ENCODE peak calls at places on chromosomes 11 and 22, in eight cellular contexts. N is stimulated activated CD4-positive, alpha-beta T cell treated with anti-CD3 and anti-CD28 coated beads, Interleukin-1b, Interleukin-23, amount 100 ng/mL, for 1 hour; R is neural progenitor cell; J is GM20000; V is astrocyte; E is Right ventricle myocardium superior; H is NCI-H1436; S is substantia nigra. Z is an unnamed sample.

GRCh38 chr11:59182457-59183151 is 10.7 kb downstream of the DTX4 start:
- DNase-seq in N (no peak), R (peak; percentile 52), J (no peak), V (no peak), E (no peak), H (no peak), S (no peak), Z (no peak)

GRCh38 chr11:704799-705645 is 1.0 kb upstream of the EPS8L2 start:
- DNase-seq in N (no peak), R (no peak), J (no peak), V (no peak), E (no peak), H (no peak), S (no peak), Z (no peak)

GRCh38 chr11:17014321-17014773 is at the start of gene PLEKHA7:
- DNase-seq in N (no peak), R (peak; percentile 74), J (peak; percentile 66), V (no peak), E (no peak), H (no peak), S (no peak), Z (no peak)

GRCh38 chr11:125903753-125904659 is at the start of gene DDX25:
- DNase-seq in N (no peak), R (peak; percentile 85), J (peak; percentile 22), V (no peak), E (no peak), H (no peak), S (peak; percentile 39), Z (no peak)

GRCh38 chr11:18485905-18486528 is 30.4 kb downstream of the LDHAL6A start:
- DNase-seq in N (no peak), R (no peak), J (peak; percentile 23), V (no peak), E (no peak), H (no peak), S (no peak), Z (no peak)

GRCh38 chr11:92227954-92228935 is 3.6 kb downstream of the FAT3 start:
- DNase-seq in N (no peak), R (peak; percentile 13), J (peak; percentile 13), V (peak; percentile 20), E (no peak), H (no peak), S (no peak), Z (no peak)

GRCh38 chr11:69461272-69461962 is 20.0 kb upstream of the LINC01488 start:
- DNase-seq in N (no peak), R (no peak), J (no peak), V (no peak), E (peak; percentile 19), H (no peak), S (no peak), Z (no peak)

GRCh38 chr11:69398529-69399492 is 82.7 kb upstream of the LINC01488 start:
- DNase-seq in N (no peak), R (peak; percentile 52), J (no peak), V (peak; percentile 57), E (peak; percentile 31), H (no peak), S (no peak), Z (no peak)

GRCh38 chr11:60345489-60345888 is 18.4 kb downstream of the MS4A6E start:
- DNase-seq in N (no peak), R (peak; percentile 39), J (peak; percentile 19), V (no peak), E (peak; percentile 59), H (peak; percentile 28), S (peak; percentile 8), Z (no peak)

GRCh38 chr22:17570851-17571631 is 7.7 kb downstream of the SLC25A18 start:
- DNase-seq in N (no peak), R (no peak), J (no peak), V (peak; percentile 76), E (peak; percentile 92), H (no peak), S (peak; percentile 79), Z (no peak)

GRCh38 chr11:121024989-121025388 is 1.1 kb downstream of the TBCEL start:
- DNase-seq in N (no peak), R (no peak), J (peak; percentile 30), V (no peak), E (no peak), H (no peak), S (no peak), Z (no peak)

GRCh38 chr11:120431633-120432032 is 79.9 kb upstream of the GRIK4 start:
- DNase-seq in N (no peak), R (peak; percentile 13), J (no peak), V (peak; percentile 57), E (no peak), H (no peak), S (no peak), Z (no peak)

GRCh38 chr11:77071671-77072605 is 5.2 kb downstream of the CAPN5 start:
- DNase-seq in N (no peak), R (no peak), J (peak; percentile 14), V (no peak), E (peak; percentile 33), H (no peak), S (no peak), Z (no peak)

Z was measured in CD8-positive, alpha-beta T cell.